ENCODE peak calls at places on chromosomes 5 and 9, in four cellular contexts. D is heart left ventricle, B is IMR-90, A is stomach. U is an unnamed sample.

GRCh38 chr9:122860319-122861142 is 32.1 kb upstream of the PDCL start:
- DNase-seq in D (no peak), B (no peak), A (no peak), U (peak; percentile 5)

GRCh38 chr5:97231025-97231636 is 48.1 kb upstream of the RIOK2 start:
- DNase-seq in A (no peak), D (no peak), B (peak; percentile 86), U (peak; percentile 86)

GRCh38 chr9:20358201-20358600 is 264.1 kb downstream of the MLLT3 start:
- DNase-seq in D (no peak), A (no peak), B (peak; percentile 51), U (peak; percentile 19)

GRCh38 chr5:33120671-33121070 is 320.1 kb upstream of the TARS1 start:
- DNase-seq in D (no peak), B (peak; percentile 90), A (no peak), U (peak; percentile 87)

GRCh38 chr9:137618105-137619067 is at the start of gene EHMT1:
- DNase-seq in D (peak; percentile 83), B (peak; percentile 74), A (peak; percentile 91), U (peak; percentile 71)

GRCh38 chr5:139592289-139592688 is 31.1 kb downstream of the UBE2D2 start:
- DNase-seq in A (no peak), B (no peak), D (no peak), U (no peak)

GRCh38 chr5:127068771-127069330 is 4.5 kb downstream of the C5orf63 start:
- DNase-seq in A (no peak), B (peak; percentile 47), D (peak; percentile 55), U (peak; percentile 73)

GRCh38 chr9:83299556-83299955 is 236.6 kb upstream of the RASEF start:
- DNase-seq in B (no peak), D (no peak), A (no peak), U (peak; percentile 36)

GRCh38 chr5:125550237-125550636 is 803.8 kb upstream of the ZNF608 start:
- DNase-seq in D (no peak), B (peak; percentile 74), A (no peak), U (peak; percentile 93)

GRCh38 chr5:120164037-120164436 is 300.1 kb upstream of the PRR16 start:
- DNase-seq in A (no peak), D (no peak), B (no peak), U (no peak)

GRCh38 chr9:120587357-120587756 is 7.4 kb upstream of the CDK5RAP2 start:
- DNase-seq in D (no peak), B (no peak), A (no peak), U (no peak)

GRCh38 chr9:111559000-111559610 is 34.1 kb downstream of the ZNF483 start:
- DNase-seq in A (no peak), B (peak; percentile 69), D (no peak), U (peak; percentile 43)

GRCh38 chr5:132491368-132492364 is 1.1 kb upstream of the IRF1 start:
- DNase-seq in A (peak; percentile 27), D (no peak), B (no peak), U (no peak)

GRCh38 chr9:108534741-108535140 is 321.0 kb downstream of the ACTL7B start:
- DNase-seq in D (no peak), B (peak; percentile 88), A (no peak), U (peak; percentile 84)

GRCh38 chr5:103228588-103228987 is 30.0 kb upstream of the MACIR start:
- DNase-seq in D (no peak), B (no peak), A (no peak), U (no peak)

GRCh38 chr9:87198716-87199115 is 251.4 kb upstream of the GAS1 start:
- DNase-seq in D (no peak), A (no peak), B (peak; percentile 14), U (peak; percentile 51)

GRCh38 chr5:39376293-39376714 is 12.0 kb upstream of the C9 start:
- DNase-seq in A (no peak), B (peak; percentile 48), D (no peak), U (peak; percentile 56)

GRCh38 chr9:132670359-132670815 is at the start of gene GTF3C4:
- DNase-seq in A (peak; percentile 89), B (peak; percentile 12), D (peak; percentile 85), U (no peak)

GRCh38 chr9:106403081-106403480 is 459.9 kb upstream of the ZNF462 start:
- DNase-seq in D (no peak), A (no peak), B (no peak), U (peak; percentile 25)

GRCh38 chr9:136900556-136900955 is 14.2 kb downstream of the TRAF2 start:
- DNase-seq in B (no peak), A (no peak), D (no peak), U (no peak)

GRCh38 chr9:110583237-110583636 is 3.7 kb upstream of the SVEP1 start:
- DNase-seq in B (peak; percentile 71), A (no peak), D (no peak), U (no peak)

GRCh38 chr9:6852243-6852963 is 94.6 kb downstream of the KDM4C start:
- DNase-seq in B (peak; percentile 56), D (no peak), A (no peak), U (peak; percentile 42)

GRCh38 chr9:113247640-113248039 is 26.3 kb downstream of the SLC31A1 start:
- DNase-seq in B (no peak), D (no peak), A (no peak), U (no peak)

DNA sequence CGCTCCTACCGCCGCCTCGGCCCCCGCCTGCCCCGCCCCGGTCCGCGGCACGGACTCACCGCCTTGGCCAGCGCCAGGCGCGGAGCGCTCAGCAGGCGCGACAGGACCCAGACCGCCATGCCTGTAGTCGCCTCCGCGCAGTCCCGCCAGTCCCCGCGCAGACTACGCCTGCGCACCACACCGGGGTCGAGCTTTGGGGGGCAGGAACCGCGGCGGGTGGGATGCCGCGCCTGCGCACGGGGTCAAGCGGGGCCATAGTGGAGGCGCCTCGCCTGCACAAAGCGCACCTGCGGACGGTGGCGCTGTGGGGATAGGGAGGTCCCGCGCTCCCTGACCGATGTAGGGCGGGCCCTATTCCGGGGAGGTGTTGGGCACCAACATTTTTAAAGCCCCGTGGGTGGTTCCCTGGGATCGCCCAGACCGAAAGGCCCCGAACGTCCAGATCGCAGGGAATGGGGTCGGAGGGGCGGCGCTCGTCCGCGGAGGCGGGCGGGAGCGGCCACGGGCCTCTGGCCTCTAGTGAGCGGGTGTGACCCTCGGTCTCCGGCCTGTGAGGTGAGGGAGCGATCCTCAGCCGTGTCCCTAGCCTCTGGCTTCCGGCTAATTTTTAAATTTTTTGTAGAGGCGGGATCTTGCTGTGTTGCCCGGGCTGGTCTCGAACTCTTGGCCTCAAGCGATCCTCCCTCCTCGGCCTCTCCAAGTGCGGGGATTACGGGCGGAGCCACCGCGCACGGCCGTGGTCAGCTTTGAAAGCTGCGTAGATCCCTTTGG is 70.8 kb upstream of the LPCAT1 start:
- DNase-seq in D (peak; percentile 82), A (peak; percentile 78), B (no peak), U (no peak)
- TF ChIP-seq CTCF in D (peak; percentile 47), A (peak; percentile 28), B (no peak), U (no peak)

DNA sequence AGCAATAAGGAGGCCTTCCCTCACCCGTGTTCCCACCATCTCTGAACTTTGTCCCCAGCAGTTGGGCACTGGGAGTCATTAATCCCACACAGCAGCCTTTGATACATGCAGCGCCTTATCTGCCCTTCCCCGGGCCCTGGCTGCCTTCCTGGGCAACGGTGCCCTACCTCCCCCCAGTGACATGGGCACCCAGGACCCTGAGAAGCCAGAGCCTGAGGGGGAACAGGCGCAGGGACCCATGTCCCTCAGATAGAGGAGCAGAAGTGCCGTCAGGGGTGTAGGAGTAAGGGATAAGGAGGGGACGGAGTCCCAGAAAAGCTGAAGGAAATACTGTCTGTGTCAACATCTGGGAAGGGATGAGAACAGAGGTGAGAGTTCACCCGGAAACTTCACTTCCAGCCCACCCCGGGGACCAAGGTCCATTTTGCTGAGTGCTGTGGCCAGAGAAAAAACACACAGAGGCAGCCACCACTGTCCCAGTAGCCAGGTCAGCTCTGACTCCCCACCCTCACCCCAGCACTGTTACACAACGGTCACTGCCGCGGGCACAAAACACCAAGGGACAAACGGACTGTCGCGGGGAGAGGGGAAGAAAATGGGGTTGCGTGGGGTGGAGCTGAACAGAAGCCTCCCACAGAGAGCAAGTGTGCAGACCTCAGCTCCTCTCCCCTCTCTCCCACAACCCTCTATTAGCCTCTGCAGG is 3.8 kb downstream of the PCDH1 start:
- DNase-seq in A (peak; percentile 72), D (no peak), B (no peak), U (no peak)
- H3K4me3 ChIP-seq in A (peak overlapping the region; percentile 84), D (peak overlapping the region; percentile 69), B (no peak overlapping the region), U (no peak overlapping the region)

GRCh38 chr5:172335721-172336120 is 52.2 kb upstream of the UBTD2 start:
- DNase-seq in B (no peak), A (no peak), D (no peak), U (no peak)

GRCh38 chr5:172334641-172335040 is 51.1 kb upstream of the UBTD2 start:
- DNase-seq in B (no peak), D (no peak), A (no peak), U (no peak)

GRCh38 chr5:172336666-172337310 is 53.2 kb upstream of the UBTD2 start:
- DNase-seq in A (no peak), B (no peak), D (no peak), U (no peak)

GRCh38 chr5:172336264-172336663 is 52.7 kb upstream of the UBTD2 start:
- DNase-seq in D (no peak), B (no peak), A (no peak), U (no peak)

DNA sequence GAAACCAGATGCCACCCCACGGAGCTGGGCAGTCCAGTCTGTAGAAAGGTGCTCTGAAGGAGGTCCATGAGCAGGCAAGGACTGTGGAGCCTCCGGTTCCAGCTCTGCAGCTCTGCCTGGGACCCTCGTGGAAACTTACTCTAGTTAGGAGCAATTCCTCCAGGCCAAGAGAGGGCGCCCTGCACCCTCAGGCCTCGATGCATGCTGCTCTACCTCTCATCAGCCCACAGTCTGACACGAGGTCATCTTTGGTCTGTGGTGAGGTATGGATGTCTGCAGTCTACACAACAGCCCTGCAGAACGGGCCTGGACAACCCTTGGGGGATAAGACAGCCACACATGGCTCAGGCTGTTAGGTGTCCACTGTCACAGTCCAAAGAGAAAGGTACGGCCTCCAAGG is 50.6 kb upstream of the UBTD2 start:
- DNase-seq in A (no peak), D (no peak), B (no peak), U (no peak)
- TF ChIP-seq CTCF in A (no peak), D (no peak), B (peak; percentile 7), U (no peak)

GRCh38 chr5:107672212-107673105 is 1.7 kb upstream of the EFNA5 start:
- DNase-seq in B (peak; percentile 87), A (peak; percentile 85), D (peak; percentile 75), U (peak; percentile 95)

GRCh38 chr5:107673106-107673367 is 2.3 kb upstream of the EFNA5 start:
- DNase-seq in B (peak; percentile 19), A (no peak), D (no peak), U (no peak)

GRCh38 chr5:107674655-107675054 is 3.9 kb upstream of the EFNA5 start:
- DNase-seq in B (peak; percentile 36), A (no peak), D (no peak), U (no peak)

GRCh38 chr5:107675201-107675600 is 4.5 kb upstream of the EFNA5 start:
- DNase-seq in B (no peak), D (no peak), A (no peak), U (no peak)

DNA sequence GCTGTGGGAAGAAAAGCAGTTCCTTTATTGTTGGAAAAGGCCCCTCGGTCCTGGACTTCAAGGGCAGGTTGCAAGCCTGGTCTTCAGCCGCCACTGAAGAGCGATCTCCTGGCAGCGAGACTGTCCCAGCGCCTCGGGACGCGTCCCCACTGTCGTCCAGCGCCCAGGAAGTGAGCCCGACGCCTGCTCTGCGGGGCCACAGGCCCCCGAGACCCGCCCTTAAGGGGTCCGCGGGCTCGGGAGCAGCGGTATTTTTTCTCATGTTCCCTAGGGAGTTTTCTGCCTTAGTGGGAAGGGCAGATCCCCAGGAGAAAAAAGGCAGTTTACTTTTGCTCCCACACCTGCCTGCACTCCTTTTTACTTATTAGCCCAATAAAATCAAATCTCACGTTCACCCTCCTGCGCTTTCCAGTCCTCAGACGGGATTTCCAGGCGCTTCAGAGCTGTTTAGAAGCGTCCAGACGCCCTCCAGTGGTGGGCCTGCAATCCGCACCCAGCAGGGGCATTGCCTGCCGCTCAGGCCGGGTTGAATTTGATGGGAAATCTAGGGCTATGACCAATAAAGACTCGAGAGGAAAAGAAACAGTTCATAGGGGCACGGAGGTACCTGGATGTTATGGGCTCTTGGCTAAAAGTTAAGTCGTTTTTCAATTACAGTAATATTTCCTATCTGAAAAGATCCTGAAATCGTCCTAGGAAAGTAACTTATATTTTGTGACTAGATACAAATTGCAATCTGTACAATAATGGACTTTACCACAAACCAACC is 2.8 kb upstream of the EFNA5 start:
- DNase-seq in D (peak; percentile 86), B (peak; percentile 87), A (peak; percentile 88), U (peak; percentile 92)
- H3K4me3 ChIP-seq in D (peak overlapping the region; percentile 64), B (peak overlapping the region; percentile 52), A (peak overlapping the region; percentile 62), U (peak overlapping the region; percentile 66)